ENCODE peak calls at places on chromosome 18, in nine cellular contexts. One of them, this sample, is unnamed.

GRCh38 chr18:46336278-46337205 is 232.4 kb downstream of the HAUS1 start:
- DNase-seq in NCI-H1105: no peak
- DNase-seq in stimulated activated CD8-positive, alpha-beta memory T cell treated with anti-CD3 and anti-CD28 coated beads, Interleukin-15, amount 100 ng/mL, for 24 hours: no peak
- DNase-seq in ACHN: no peak
- DNase-seq in nephron progenitor cell: no peak
- DNase-seq in T follicular helper cell: no peak
- DNase-seq in stomach: no peak
- DNase-seq in AG20443: no peak
- DNase-seq in kidney: no peak
- DNase-seq in this sample: peak

GRCh38 chr18:76822510-76823165 is at the start of gene ZNF236:
- DNase-seq in AG20443: peak
- DNase-seq in NCI-H1105: peak
- DNase-seq in nephron progenitor cell: peak
- DNase-seq in kidney: peak
- DNase-seq in T follicular helper cell: peak
- DNase-seq in stimulated activated CD8-positive, alpha-beta memory T cell treated with anti-CD3 and anti-CD28 coated beads, Interleukin-15, amount 100 ng/mL, for 24 hours: peak
- DNase-seq in stomach: peak
- DNase-seq in ACHN: peak
- DNase-seq in this sample: peak

GRCh38 chr18:40553029-40553428 is 1402.0 kb upstream of the PIK3C3 start:
- DNase-seq in nephron progenitor cell: no peak
- DNase-seq in kidney: no peak
- DNase-seq in AG20443: no peak
- DNase-seq in stomach: no peak
- DNase-seq in NCI-H1105: no peak
- DNase-seq in stimulated activated CD8-positive, alpha-beta memory T cell treated with anti-CD3 and anti-CD28 coated beads, Interleukin-15, amount 100 ng/mL, for 24 hours: no peak
- DNase-seq in T follicular helper cell: no peak
- DNase-seq in ACHN: no peak
- DNase-seq in this sample: no peak

GRCh38 chr18:478679-479078 is 21.8 kb downstream of the COLEC12 start:
- DNase-seq in AG20443: no peak
- DNase-seq in stomach: no peak
- DNase-seq in kidney: no peak
- DNase-seq in NCI-H1105: no peak
- DNase-seq in T follicular helper cell: no peak
- DNase-seq in nephron progenitor cell: no peak
- DNase-seq in stimulated activated CD8-positive, alpha-beta memory T cell treated with anti-CD3 and anti-CD28 coated beads, Interleukin-15, amount 100 ng/mL, for 24 hours: no peak
- DNase-seq in ACHN: no peak
- DNase-seq in this sample: no peak

GRCh38 chr18:36095936-36096519 is 28.7 kb upstream of the RPRD1A start:
- DNase-seq in nephron progenitor cell: no peak
- DNase-seq in kidney: no peak
- DNase-seq in stomach: no peak
- DNase-seq in T follicular helper cell: no peak
- DNase-seq in ACHN: peak
- DNase-seq in stimulated activated CD8-positive, alpha-beta memory T cell treated with anti-CD3 and anti-CD28 coated beads, Interleukin-15, amount 100 ng/mL, for 24 hours: no peak
- DNase-seq in AG20443: peak
- DNase-seq in NCI-H1105: peak
- DNase-seq in this sample: peak

GRCh38 chr18:68714356-68714706 is 577 bp downstream of the TMX3 start:
- DNase-seq in stomach: no peak
- DNase-seq in kidney: no peak
- DNase-seq in nephron progenitor cell: peak
- DNase-seq in stimulated activated CD8-positive, alpha-beta memory T cell treated with anti-CD3 and anti-CD28 coated beads, Interleukin-15, amount 100 ng/mL, for 24 hours: no peak
- DNase-seq in T follicular helper cell: no peak
- DNase-seq in NCI-H1105: no peak
- DNase-seq in ACHN: peak
- DNase-seq in AG20443: peak
- DNase-seq in this sample: no peak

GRCh38 chr18:47912343-47912742 is 18.1 kb downstream of the SMAD2 start:
- DNase-seq in nephron progenitor cell: no peak
- DNase-seq in T follicular helper cell: no peak
- DNase-seq in AG20443: peak
- DNase-seq in stimulated activated CD8-positive, alpha-beta memory T cell treated with anti-CD3 and anti-CD28 coated beads, Interleukin-15, amount 100 ng/mL, for 24 hours: no peak
- DNase-seq in NCI-H1105: no peak
- DNase-seq in kidney: no peak
- DNase-seq in stomach: no peak
- DNase-seq in ACHN: no peak
- DNase-seq in this sample: no peak

GRCh38 chr18:59057969-59058368 is 81.7 kb upstream of the SEC11C start:
- DNase-seq in nephron progenitor cell: no peak
- DNase-seq in ACHN: no peak
- DNase-seq in stomach: no peak
- DNase-seq in kidney: no peak
- DNase-seq in stimulated activated CD8-positive, alpha-beta memory T cell treated with anti-CD3 and anti-CD28 coated beads, Interleukin-15, amount 100 ng/mL, for 24 hours: no peak
- DNase-seq in AG20443: peak
- DNase-seq in NCI-H1105: no peak
- DNase-seq in T follicular helper cell: no peak
- DNase-seq in this sample: no peak

GRCh38 chr18:66872277-66872676 is 268.4 kb upstream of the CDH19 start:
- DNase-seq in stomach: no peak
- DNase-seq in ACHN: peak
- DNase-seq in nephron progenitor cell: no peak
- DNase-seq in stimulated activated CD8-positive, alpha-beta memory T cell treated with anti-CD3 and anti-CD28 coated beads, Interleukin-15, amount 100 ng/mL, for 24 hours: no peak
- DNase-seq in kidney: no peak
- DNase-seq in NCI-H1105: peak
- DNase-seq in AG20443: no peak
- DNase-seq in T follicular helper cell: no peak
- DNase-seq in this sample: peak

GRCh38 chr18:9612215-9612830 is 2.0 kb downstream of the PPP4R1 start:
- DNase-seq in nephron progenitor cell: peak
- DNase-seq in stimulated activated CD8-positive, alpha-beta memory T cell treated with anti-CD3 and anti-CD28 coated beads, Interleukin-15, amount 100 ng/mL, for 24 hours: no peak
- DNase-seq in NCI-H1105: peak
- DNase-seq in T follicular helper cell: no peak
- DNase-seq in stomach: peak
- DNase-seq in kidney: no peak
- DNase-seq in AG20443: peak
- DNase-seq in ACHN: peak
- DNase-seq in this sample: peak

GRCh38 chr18:63890950-63891304 is 3.4 kb downstream of the SERPINB2 start:
- DNase-seq in stomach: no peak
- DNase-seq in T follicular helper cell: no peak
- DNase-seq in nephron progenitor cell: no peak
- DNase-seq in stimulated activated CD8-positive, alpha-beta memory T cell treated with anti-CD3 and anti-CD28 coated beads, Interleukin-15, amount 100 ng/mL, for 24 hours: no peak
- DNase-seq in kidney: no peak
- DNase-seq in AG20443: no peak
- DNase-seq in NCI-H1105: no peak
- DNase-seq in ACHN: peak
- DNase-seq in this sample: peak

GRCh38 chr18:48792141-48792540 is 158.6 kb downstream of the SMAD7 start:
- DNase-seq in kidney: no peak
- DNase-seq in AG20443: no peak
- DNase-seq in NCI-H1105: no peak
- DNase-seq in T follicular helper cell: no peak
- DNase-seq in stimulated activated CD8-positive, alpha-beta memory T cell treated with anti-CD3 and anti-CD28 coated beads, Interleukin-15, amount 100 ng/mL, for 24 hours: no peak
- DNase-seq in ACHN: no peak
- DNase-seq in stomach: no peak
- DNase-seq in nephron progenitor cell: no peak
- DNase-seq in this sample: no peak

GRCh38 chr18:50644807-50645206 is 84.9 kb downstream of the MAPK4 start:
- DNase-seq in NCI-H1105: no peak
- DNase-seq in stomach: no peak
- DNase-seq in nephron progenitor cell: peak
- DNase-seq in stimulated activated CD8-positive, alpha-beta memory T cell treated with anti-CD3 and anti-CD28 coated beads, Interleukin-15, amount 100 ng/mL, for 24 hours: no peak
- DNase-seq in ACHN: no peak
- DNase-seq in AG20443: no peak
- DNase-seq in kidney: no peak
- DNase-seq in T follicular helper cell: no peak
- DNase-seq in this sample: no peak

GRCh38 chr18:73564073-73564472 is 583.6 kb downstream of the FBXO15 start:
- DNase-seq in nephron progenitor cell: no peak
- DNase-seq in stimulated activated CD8-positive, alpha-beta memory T cell treated with anti-CD3 and anti-CD28 coated beads, Interleukin-15, amount 100 ng/mL, for 24 hours: no peak
- DNase-seq in AG20443: no peak
- DNase-seq in stomach: no peak
- DNase-seq in kidney: no peak
- DNase-seq in ACHN: peak
- DNase-seq in NCI-H1105: no peak
- DNase-seq in T follicular helper cell: no peak
- DNase-seq in this sample: no peak

GRCh38 chr18:11994346-11994707 is 13.0 kb downstream of the IMPA2 start:
- DNase-seq in NCI-H1105: no peak
- DNase-seq in kidney: peak
- DNase-seq in stomach: peak
- DNase-seq in stimulated activated CD8-positive, alpha-beta memory T cell treated with anti-CD3 and anti-CD28 coated beads, Interleukin-15, amount 100 ng/mL, for 24 hours: no peak
- DNase-seq in T follicular helper cell: no peak
- DNase-seq in nephron progenitor cell: no peak
- DNase-seq in ACHN: peak
- DNase-seq in AG20443: peak
- DNase-seq in this sample: no peak

GRCh38 chr18:80190311-80190710 is 57.0 kb downstream of the PARD6G start:
- DNase-seq in AG20443: no peak
- DNase-seq in NCI-H1105: no peak
- DNase-seq in stomach: no peak
- DNase-seq in stimulated activated CD8-positive, alpha-beta memory T cell treated with anti-CD3 and anti-CD28 coated beads, Interleukin-15, amount 100 ng/mL, for 24 hours: no peak
- DNase-seq in nephron progenitor cell: no peak
- DNase-seq in ACHN: no peak
- DNase-seq in T follicular helper cell: no peak
- DNase-seq in kidney: no peak
- DNase-seq in this sample: no peak

GRCh38 chr18:8052237-8052701 is 485.2 kb downstream of the PTPRM start:
- DNase-seq in kidney: no peak
- DNase-seq in NCI-H1105: no peak
- DNase-seq in T follicular helper cell: no peak
- DNase-seq in stomach: no peak
- DNase-seq in ACHN: no peak
- DNase-seq in AG20443: no peak
- DNase-seq in stimulated activated CD8-positive, alpha-beta memory T cell treated with anti-CD3 and anti-CD28 coated beads, Interleukin-15, amount 100 ng/mL, for 24 hours: no peak
- DNase-seq in nephron progenitor cell: no peak
- DNase-seq in this sample: peak

GRCh38 chr18:69968073-69968472 is 20.4 kb upstream of the CD226 start:
- DNase-seq in stomach: no peak
- DNase-seq in T follicular helper cell: no peak
- DNase-seq in kidney: no peak
- DNase-seq in nephron progenitor cell: no peak
- DNase-seq in ACHN: no peak
- DNase-seq in NCI-H1105: no peak
- DNase-seq in AG20443: no peak
- DNase-seq in stimulated activated CD8-positive, alpha-beta memory T cell treated with anti-CD3 and anti-CD28 coated beads, Interleukin-15, amount 100 ng/mL, for 24 hours: no peak
- DNase-seq in this sample: no peak

GRCh38 chr18:57845468-57846103 is 42.5 kb upstream of the ATP8B1 start:
- DNase-seq in stimulated activated CD8-positive, alpha-beta memory T cell treated with anti-CD3 and anti-CD28 coated beads, Interleukin-15, amount 100 ng/mL, for 24 hours: no peak
- DNase-seq in stomach: no peak
- DNase-seq in kidney: no peak
- DNase-seq in T follicular helper cell: no peak
- DNase-seq in ACHN: no peak
- DNase-seq in NCI-H1105: no peak
- DNase-seq in nephron progenitor cell: no peak
- DNase-seq in AG20443: no peak
- DNase-seq in this sample: no peak

GRCh38 chr18:44602845-44603244 is 77.8 kb upstream of the SETBP1 start:
- DNase-seq in stomach: no peak
- DNase-seq in kidney: no peak
- DNase-seq in AG20443: no peak
- DNase-seq in T follicular helper cell: no peak
- DNase-seq in nephron progenitor cell: no peak
- DNase-seq in ACHN: no peak
- DNase-seq in NCI-H1105: no peak
- DNase-seq in stimulated activated CD8-positive, alpha-beta memory T cell treated with anti-CD3 and anti-CD28 coated beads, Interleukin-15, amount 100 ng/mL, for 24 hours: no peak
- DNase-seq in this sample: no peak

GRCh38 chr18:45590546-45590945 is 24.7 kb upstream of the SLC14A2 start:
- DNase-seq in stimulated activated CD8-positive, alpha-beta memory T cell treated with anti-CD3 and anti-CD28 coated beads, Interleukin-15, amount 100 ng/mL, for 24 hours: no peak
- DNase-seq in ACHN: no peak
- DNase-seq in kidney: no peak
- DNase-seq in AG20443: no peak
- DNase-seq in T follicular helper cell: no peak
- DNase-seq in stomach: no peak
- DNase-seq in NCI-H1105: no peak
- DNase-seq in nephron progenitor cell: no peak
- DNase-seq in this sample: no peak

GRCh38 chr18:35376742-35377695 is at the start of gene ZNF396:
- DNase-seq in nephron progenitor cell: peak
- DNase-seq in stomach: peak
- DNase-seq in ACHN: peak
- DNase-seq in stimulated activated CD8-positive, alpha-beta memory T cell treated with anti-CD3 and anti-CD28 coated beads, Interleukin-15, amount 100 ng/mL, for 24 hours: peak
- DNase-seq in kidney: peak
- DNase-seq in NCI-H1105: peak
- DNase-seq in T follicular helper cell: peak
- DNase-seq in AG20443: peak
- DNase-seq in this sample: peak

GRCh38 chr18:35939166-35939565 is 33.3 kb upstream of the RMP24 start:
- DNase-seq in stomach: no peak
- DNase-seq in nephron progenitor cell: no peak
- DNase-seq in stimulated activated CD8-positive, alpha-beta memory T cell treated with anti-CD3 and anti-CD28 coated beads, Interleukin-15, amount 100 ng/mL, for 24 hours: no peak
- DNase-seq in ACHN: no peak
- DNase-seq in AG20443: no peak
- DNase-seq in T follicular helper cell: no peak
- DNase-seq in kidney: no peak
- DNase-seq in NCI-H1105: no peak
- DNase-seq in this sample: peak

GRCh38 chr18:22286576-22286975 is 117.2 kb downstream of the GATA6 start:
- DNase-seq in kidney: no peak
- DNase-seq in stimulated activated CD8-positive, alpha-beta memory T cell treated with anti-CD3 and anti-CD28 coated beads, Interleukin-15, amount 100 ng/mL, for 24 hours: no peak
- DNase-seq in nephron progenitor cell: no peak
- DNase-seq in T follicular helper cell: no peak
- DNase-seq in ACHN: no peak
- DNase-seq in AG20443: no peak
- DNase-seq in NCI-H1105: no peak
- DNase-seq in stomach: peak
- DNase-seq in this sample: no peak

GRCh38 chr18:46497129-46497528 is 159.9 kb downstream of the LOXHD1 start:
- DNase-seq in NCI-H1105: no peak
- DNase-seq in nephron progenitor cell: peak
- DNase-seq in ACHN: peak
- DNase-seq in stomach: no peak
- DNase-seq in AG20443: no peak
- DNase-seq in T follicular helper cell: no peak
- DNase-seq in kidney: no peak
- DNase-seq in stimulated activated CD8-positive, alpha-beta memory T cell treated with anti-CD3 and anti-CD28 coated beads, Interleukin-15, amount 100 ng/mL, for 24 hours: no peak
- DNase-seq in this sample: peak

GRCh38 chr18:9993846-9994660 is 80.2 kb downstream of the VAPA start:
- DNase-seq in nephron progenitor cell: no peak
- DNase-seq in stimulated activated CD8-positive, alpha-beta memory T cell treated with anti-CD3 and anti-CD28 coated beads, Interleukin-15, amount 100 ng/mL, for 24 hours: no peak
- DNase-seq in ACHN: peak
- DNase-seq in T follicular helper cell: no peak
- DNase-seq in AG20443: no peak
- DNase-seq in stomach: no peak
- DNase-seq in kidney: no peak
- DNase-seq in NCI-H1105: no peak
- DNase-seq in this sample: no peak

GRCh38 chr18:73479472-73479871 is 611.7 kb upstream of the NETO1 start:
- DNase-seq in T follicular helper cell: no peak
- DNase-seq in stomach: no peak
- DNase-seq in nephron progenitor cell: no peak
- DNase-seq in ACHN: no peak
- DNase-seq in kidney: no peak
- DNase-seq in AG20443: peak
- DNase-seq in NCI-H1105: no peak
- DNase-seq in stimulated activated CD8-positive, alpha-beta memory T cell treated with anti-CD3 and anti-CD28 coated beads, Interleukin-15, amount 100 ng/mL, for 24 hours: no peak
- DNase-seq in this sample: no peak

GRCh38 chr18:79353238-79353637 is 42.5 kb upstream of the NFATC1 start:
- DNase-seq in stomach: no peak
- DNase-seq in nephron progenitor cell: peak
- DNase-seq in ACHN: peak
- DNase-seq in AG20443: peak
- DNase-seq in NCI-H1105: no peak
- DNase-seq in stimulated activated CD8-positive, alpha-beta memory T cell treated with anti-CD3 and anti-CD28 coated beads, Interleukin-15, amount 100 ng/mL, for 24 hours: no peak
- DNase-seq in T follicular helper cell: no peak
- DNase-seq in kidney: no peak
- DNase-seq in this sample: no peak

GRCh38 chr18:27378396-27379094 is 193.4 kb upstream of the CHST9 start:
- DNase-seq in NCI-H1105: no peak
- DNase-seq in nephron progenitor cell: peak
- DNase-seq in AG20443: no peak
- DNase-seq in stomach: no peak
- DNase-seq in T follicular helper cell: no peak
- DNase-seq in stimulated activated CD8-positive, alpha-beta memory T cell treated with anti-CD3 and anti-CD28 coated beads, Interleukin-15, amount 100 ng/mL, for 24 hours: no peak
- DNase-seq in kidney: no peak
- DNase-seq in ACHN: peak
- DNase-seq in this sample: no peak

GRCh38 chr18:62812242-62812641 is 96.9 kb downstream of the PHLPP1 start:
- DNase-seq in NCI-H1105: no peak
- DNase-seq in AG20443: no peak
- DNase-seq in nephron progenitor cell: no peak
- DNase-seq in kidney: no peak
- DNase-seq in ACHN: no peak
- DNase-seq in stimulated activated CD8-positive, alpha-beta memory T cell treated with anti-CD3 and anti-CD28 coated beads, Interleukin-15, amount 100 ng/mL, for 24 hours: no peak
- DNase-seq in T follicular helper cell: no peak
- DNase-seq in stomach: no peak
- DNase-seq in this sample: no peak

GRCh38 chr18:71899707-71900483 is 644.2 kb downstream of the CBLN2 start:
- DNase-seq in nephron progenitor cell: no peak
- DNase-seq in stomach: no peak
- DNase-seq in AG20443: no peak
- DNase-seq in ACHN: no peak
- DNase-seq in kidney: no peak
- DNase-seq in stimulated activated CD8-positive, alpha-beta memory T cell treated with anti-CD3 and anti-CD28 coated beads, Interleukin-15, amount 100 ng/mL, for 24 hours: no peak
- DNase-seq in T follicular helper cell: no peak
- DNase-seq in NCI-H1105: peak
- DNase-seq in this sample: no peak